ENCODE peak calls at places on chromosome 10, in seven cellular contexts. One of them, this sample, is unnamed. For H3K27me3, the result is how much of the 10 kb centered on the place peaks cover.

GRCh38 chr10:35096312-35096711 is 6.2 kb upstream of the CUL2 start:
- DNase-seq in mesenchymal stem cell: no peak
- DNase-seq in GM23248: no peak
- DNase-seq in IMR-90: no peak
- DNase-seq in cardiac muscle cell: no peak
- DNase-seq in suprapubic skin: no peak
- DNase-seq in body of pancreas: no peak
- DNase-seq in this sample: no peak

GRCh38 chr10:9807848-9808247 is 1209.8 kb upstream of the CELF2 start:
- DNase-seq in mesenchymal stem cell: no peak
- DNase-seq in GM23248: no peak
- DNase-seq in IMR-90: no peak
- DNase-seq in cardiac muscle cell: no peak
- DNase-seq in suprapubic skin: no peak
- DNase-seq in body of pancreas: no peak
- DNase-seq in this sample: no peak

GRCh38 chr10:43124574-43125273 is 13.5 kb upstream of the CSGALNACT2 start:
- DNase-seq in mesenchymal stem cell: no peak
- DNase-seq in GM23248: no peak
- DNase-seq in IMR-90: no peak
- DNase-seq in cardiac muscle cell: no peak
- DNase-seq in suprapubic skin: peak
- DNase-seq in body of pancreas: no peak
- DNase-seq in this sample: no peak

GRCh38 chr10:34343764-34344163 is 471.3 kb downstream of the PARD3 start:
- DNase-seq in mesenchymal stem cell: no peak
- DNase-seq in GM23248: peak
- DNase-seq in IMR-90: peak
- DNase-seq in cardiac muscle cell: no peak
- DNase-seq in suprapubic skin: no peak
- DNase-seq in body of pancreas: no peak
- DNase-seq in this sample: no peak

GRCh38 chr10:44306762-44307161 is 78.1 kb downstream of the CXCL12 start:
- DNase-seq in mesenchymal stem cell: peak
- DNase-seq in GM23248: peak
- DNase-seq in IMR-90: no peak
- DNase-seq in cardiac muscle cell: peak
- DNase-seq in suprapubic skin: no peak
- DNase-seq in body of pancreas: peak
- DNase-seq in this sample: no peak

GRCh38 chr10:85012305-85012704 is 683.9 kb downstream of the CCSER2 start:
- DNase-seq in mesenchymal stem cell: no peak
- DNase-seq in GM23248: no peak
- DNase-seq in IMR-90: no peak
- DNase-seq in cardiac muscle cell: no peak
- DNase-seq in suprapubic skin: no peak
- DNase-seq in body of pancreas: no peak
- DNase-seq in this sample: no peak

GRCh38 chr10:75048669-75049098 is 62.8 kb upstream of the SAMD8 start:
- DNase-seq in mesenchymal stem cell: peak
- DNase-seq in GM23248: peak
- DNase-seq in IMR-90: peak
- DNase-seq in cardiac muscle cell: no peak
- DNase-seq in suprapubic skin: no peak
- DNase-seq in body of pancreas: no peak
- DNase-seq in this sample: peak

GRCh38 chr10:16964571-16965241 is 147.5 kb upstream of the RSU1 start:
- DNase-seq in mesenchymal stem cell: peak
- DNase-seq in GM23248: no peak
- DNase-seq in IMR-90: no peak
- DNase-seq in cardiac muscle cell: no peak
- DNase-seq in suprapubic skin: no peak
- DNase-seq in body of pancreas: no peak
- DNase-seq in this sample: no peak

GRCh38 chr10:99431190-99431549 is 746 bp upstream of the GOT1 start:
- DNase-seq in mesenchymal stem cell: peak
- DNase-seq in GM23248: peak
- DNase-seq in IMR-90: peak
- DNase-seq in cardiac muscle cell: peak
- DNase-seq in suprapubic skin: peak
- DNase-seq in body of pancreas: peak
- DNase-seq in this sample: peak

GRCh38 chr10:3770611-3771110 is 14.3 kb downstream of the KLF6 start:
- DNase-seq in mesenchymal stem cell: peak
- DNase-seq in GM23248: no peak
- DNase-seq in IMR-90: no peak
- DNase-seq in cardiac muscle cell: no peak
- DNase-seq in suprapubic skin: no peak
- DNase-seq in body of pancreas: no peak
- DNase-seq in this sample: no peak

GRCh38 chr10:126549326-126549725 is 121.2 kb downstream of the C10orf90 start:
- DNase-seq in mesenchymal stem cell: no peak
- DNase-seq in GM23248: no peak
- DNase-seq in IMR-90: no peak
- DNase-seq in cardiac muscle cell: no peak
- DNase-seq in suprapubic skin: no peak
- DNase-seq in body of pancreas: no peak
- DNase-seq in this sample: no peak

GRCh38 chr10:123795196-123795780 is 96.3 kb downstream of the CPXM2 start:
- DNase-seq in mesenchymal stem cell: no peak
- DNase-seq in GM23248: no peak
- DNase-seq in IMR-90: no peak
- DNase-seq in cardiac muscle cell: no peak
- DNase-seq in suprapubic skin: peak
- DNase-seq in body of pancreas: no peak
- DNase-seq in this sample: no peak

GRCh38 chr10:82020999-82021398 is 146.0 kb downstream of the NRG3 start:
- DNase-seq in mesenchymal stem cell: no peak
- DNase-seq in GM23248: no peak
- DNase-seq in IMR-90: no peak
- DNase-seq in cardiac muscle cell: no peak
- DNase-seq in suprapubic skin: no peak
- DNase-seq in body of pancreas: no peak
- DNase-seq in this sample: no peak

GRCh38 chr10:49613882-49614241 is at the start of gene CHAT:
- DNase-seq in mesenchymal stem cell: no peak
- DNase-seq in GM23248: no peak
- DNase-seq in IMR-90: no peak
- DNase-seq in cardiac muscle cell: no peak
- DNase-seq in suprapubic skin: no peak
- DNase-seq in body of pancreas: no peak
- DNase-seq in this sample: no peak

GRCh38 chr10:108848016-108848415 is 1075.3 kb downstream of the XPNPEP1 start:
- DNase-seq in mesenchymal stem cell: no peak
- DNase-seq in GM23248: peak
- DNase-seq in IMR-90: no peak
- DNase-seq in cardiac muscle cell: no peak
- DNase-seq in suprapubic skin: no peak
- DNase-seq in body of pancreas: no peak
- DNase-seq in this sample: no peak

GRCh38 chr10:17056781-17057191 is 72.8 kb downstream of the CUBN start:
- DNase-seq in mesenchymal stem cell: no peak
- DNase-seq in GM23248: peak
- DNase-seq in IMR-90: peak
- DNase-seq in cardiac muscle cell: no peak
- DNase-seq in suprapubic skin: no peak
- DNase-seq in body of pancreas: no peak
- DNase-seq in this sample: peak

GRCh38 chr10:70068925-70069324 is 16.3 kb downstream of the MACROH2A2 start:
- DNase-seq in mesenchymal stem cell: no peak
- DNase-seq in GM23248: no peak
- DNase-seq in IMR-90: no peak
- DNase-seq in cardiac muscle cell: no peak
- DNase-seq in suprapubic skin: no peak
- DNase-seq in body of pancreas: no peak
- DNase-seq in this sample: no peak

GRCh38 chr10:67861750-67862460 is 22.6 kb upstream of the SIRT1 start:
- DNase-seq in mesenchymal stem cell: no peak
- DNase-seq in GM23248: no peak
- DNase-seq in IMR-90: no peak
- DNase-seq in cardiac muscle cell: no peak
- DNase-seq in suprapubic skin: no peak
- DNase-seq in body of pancreas: no peak
- DNase-seq in this sample: no peak

GRCh38 chr10:59561397-59562121 is 148.1 kb downstream of the SLC16A9 start:
- DNase-seq in mesenchymal stem cell: no peak
- DNase-seq in GM23248: peak
- DNase-seq in IMR-90: peak
- DNase-seq in cardiac muscle cell: no peak
- DNase-seq in suprapubic skin: no peak
- DNase-seq in body of pancreas: no peak
- DNase-seq in this sample: no peak

GRCh38 chr10:98676895-98677294 is 230.2 kb upstream of the HPS1 start:
- DNase-seq in mesenchymal stem cell: peak
- DNase-seq in GM23248: peak
- DNase-seq in IMR-90: no peak
- DNase-seq in cardiac muscle cell: no peak
- DNase-seq in suprapubic skin: no peak
- DNase-seq in body of pancreas: no peak
- DNase-seq in this sample: no peak

GRCh38 chr10:80051993-80052392 is 26.5 kb upstream of the TMEM254 start:
- DNase-seq in mesenchymal stem cell: no peak
- DNase-seq in GM23248: no peak
- DNase-seq in IMR-90: no peak
- DNase-seq in cardiac muscle cell: no peak
- DNase-seq in suprapubic skin: no peak
- DNase-seq in body of pancreas: no peak
- DNase-seq in this sample: no peak

GRCh38 chr10:127968027-127968441 is 61.1 kb downstream of the PTPRE start:
- DNase-seq in mesenchymal stem cell: peak
- DNase-seq in GM23248: no peak
- DNase-seq in IMR-90: no peak
- DNase-seq in cardiac muscle cell: no peak
- DNase-seq in suprapubic skin: no peak
- DNase-seq in body of pancreas: no peak
- DNase-seq in this sample: peak

GRCh38 chr10:604716-605631 is 84.5 kb downstream of the DIP2C start:
- DNase-seq in mesenchymal stem cell: no peak
- DNase-seq in GM23248: no peak
- DNase-seq in IMR-90: no peak
- DNase-seq in cardiac muscle cell: no peak
- DNase-seq in suprapubic skin: no peak
- DNase-seq in body of pancreas: no peak
- DNase-seq in this sample: no peak

GRCh38 chr10:1923998-1924397 is 186.7 kb upstream of the ADARB2 start:
- DNase-seq in mesenchymal stem cell: no peak
- DNase-seq in GM23248: no peak
- DNase-seq in IMR-90: no peak
- DNase-seq in cardiac muscle cell: no peak
- DNase-seq in suprapubic skin: no peak
- DNase-seq in body of pancreas: no peak
- DNase-seq in this sample: no peak

GRCh38 chr10:43214071-43214955 is 52.6 kb downstream of the RASGEF1A start:
- DNase-seq in mesenchymal stem cell: peak
- DNase-seq in GM23248: peak
- DNase-seq in IMR-90: peak
- DNase-seq in cardiac muscle cell: no peak
- DNase-seq in suprapubic skin: no peak
- DNase-seq in body of pancreas: no peak
- DNase-seq in this sample: no peak

GRCh38 chr10:93680414-93681047 is 21.9 kb downstream of the FRA10AC1 start:
- DNase-seq in mesenchymal stem cell: peak
- DNase-seq in GM23248: peak
- DNase-seq in IMR-90: peak
- DNase-seq in cardiac muscle cell: peak
- DNase-seq in suprapubic skin: no peak
- DNase-seq in body of pancreas: no peak
- DNase-seq in this sample: peak

GRCh38 chr10:72663971-72664370 is 28.0 kb upstream of the MCU start:
- DNase-seq in mesenchymal stem cell: no peak
- DNase-seq in GM23248: peak
- DNase-seq in IMR-90: peak
- DNase-seq in cardiac muscle cell: no peak
- DNase-seq in suprapubic skin: no peak
- DNase-seq in body of pancreas: no peak
- DNase-seq in this sample: no peak

GRCh38 chr10:87038786-87039185 is 18.7 kb downstream of the FAM25A start:
- DNase-seq in mesenchymal stem cell: no peak
- DNase-seq in GM23248: peak
- DNase-seq in IMR-90: no peak
- DNase-seq in cardiac muscle cell: no peak
- DNase-seq in suprapubic skin: no peak
- DNase-seq in body of pancreas: no peak
- DNase-seq in this sample: no peak
- H3K4me3 ChIP-seq in mesenchymal stem cell: no peak
- H3K4me3 ChIP-seq in GM23248: no peak
- H3K4me3 ChIP-seq in IMR-90: no peak
- H3K4me3 ChIP-seq in cardiac muscle cell: no peak
- H3K4me3 ChIP-seq in suprapubic skin: no peak
- H3K4me3 ChIP-seq in body of pancreas: no peak
- H3K4me3 ChIP-seq in this sample: no peak

GRCh38 chr10:5485948-5486851 is 13.2 kb downstream of the CALML5 start:
- DNase-seq in mesenchymal stem cell: no peak
- DNase-seq in GM23248: no peak
- DNase-seq in IMR-90: no peak
- DNase-seq in cardiac muscle cell: no peak
- DNase-seq in suprapubic skin: peak
- DNase-seq in body of pancreas: no peak
- DNase-seq in this sample: no peak
- H3K27ac ChIP-seq in mesenchymal stem cell: no peak
- H3K27ac ChIP-seq in GM23248: no peak
- H3K27ac ChIP-seq in IMR-90: no peak
- H3K27ac ChIP-seq in cardiac muscle cell: no peak
- H3K27ac ChIP-seq in suprapubic skin: peak
- H3K27ac ChIP-seq in body of pancreas: no peak
- H3K27ac ChIP-seq in this sample: no peak

DNA sequence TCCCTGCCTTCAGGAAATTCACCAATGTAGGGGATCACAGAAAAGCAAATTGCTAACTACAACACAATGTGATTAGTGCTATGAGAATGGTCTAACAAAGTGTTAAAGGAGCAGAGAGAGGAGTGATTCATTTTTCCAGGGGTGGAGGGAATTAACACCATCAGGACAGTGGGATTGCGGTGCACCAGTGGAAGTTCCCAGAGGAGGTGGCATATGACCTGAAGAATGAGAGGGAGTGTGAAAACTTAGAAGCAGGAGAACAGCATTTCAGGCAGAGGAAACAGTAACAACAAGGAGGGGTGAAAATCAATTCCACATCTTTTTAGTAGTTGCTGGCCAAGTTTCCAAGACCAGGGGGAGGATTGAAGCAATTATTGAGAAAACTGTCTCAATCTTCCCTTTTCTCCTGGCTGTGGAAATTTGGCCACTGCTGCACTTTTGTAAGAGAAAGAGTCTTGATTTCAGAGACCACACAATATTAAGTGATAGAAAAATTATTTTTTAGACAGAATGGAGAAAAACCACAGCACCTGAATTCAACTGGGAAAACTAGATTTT is 23.7 kb upstream of the CCDC172 start:
- DNase-seq in mesenchymal stem cell: no peak
- DNase-seq in GM23248: no peak
- DNase-seq in IMR-90: no peak
- DNase-seq in cardiac muscle cell: no peak
- DNase-seq in suprapubic skin: no peak
- DNase-seq in body of pancreas: no peak
- DNase-seq in this sample: no peak
- H3K27me3 ChIP-seq in mesenchymal stem cell: under half
- H3K27me3 ChIP-seq in GM23248: under half
- H3K27me3 ChIP-seq in IMR-90: under half
- H3K27me3 ChIP-seq in cardiac muscle cell: under half
- H3K27me3 ChIP-seq in suprapubic skin: under half
- H3K27me3 ChIP-seq in body of pancreas: under half
- H3K27me3 ChIP-seq in this sample: under half

GRCh38 chr10:68957284-68957615 is 1.3 kb downstream of the DDX21 start:
- DNase-seq in mesenchymal stem cell: no peak
- DNase-seq in GM23248: no peak
- DNase-seq in IMR-90: no peak
- DNase-seq in cardiac muscle cell: no peak
- DNase-seq in suprapubic skin: no peak
- DNase-seq in body of pancreas: no peak
- DNase-seq in this sample: no peak
- H3K4me3 ChIP-seq in mesenchymal stem cell: peak
- H3K4me3 ChIP-seq in GM23248: peak
- H3K4me3 ChIP-seq in IMR-90: peak
- H3K4me3 ChIP-seq in cardiac muscle cell: peak
- H3K4me3 ChIP-seq in suprapubic skin: peak
- H3K4me3 ChIP-seq in body of pancreas: peak
- H3K4me3 ChIP-seq in this sample: peak